ENCODE peak calls at places on chromosome 10, in five cellular contexts. S is K562, O is A549, E is neural progenitor cell, T is lung. Z is an unnamed sample.

GRCh38 chr10:132142396-132143161 is 44.2 kb upstream of the DPYSL4 start:
- DNase-seq in S (peak), O (peak), E (peak), T (no peak), Z (peak)

GRCh38 chr10:127309609-127310008 is 113.2 kb upstream of the INSYN2A start:
- DNase-seq in S (no peak), O (no peak), E (no peak), T (no peak), Z (peak)

GRCh38 chr10:119281581-119282071 is 74.3 kb downstream of the GRK5 start:
- DNase-seq in S (no peak), O (no peak), E (no peak), T (no peak), Z (peak)

GRCh38 chr10:131444862-131445461 is 133.4 kb upstream of the TCERG1L start:
- DNase-seq in S (no peak), O (no peak), E (no peak), T (no peak), Z (no peak)

GRCh38 chr10:35633006-35633980 is 8.8 kb downstream of the FZD8 start:
- DNase-seq in S (no peak), O (no peak), E (peak), T (no peak), Z (no peak)

GRCh38 chr10:31034041-31034918 is 2.6 kb upstream of the ZNF438 start:
- DNase-seq in S (no peak), O (no peak), E (no peak), T (no peak), Z (peak)

GRCh38 chr10:130341325-130341724 is 205.1 kb downstream of the GLRX3 start:
- DNase-seq in S (peak), O (no peak), E (peak), T (no peak), Z (no peak)

GRCh38 chr10:84198206-84198915 is 4.0 kb downstream of the CDHR1 start:
- DNase-seq in S (no peak), O (no peak), E (no peak), T (no peak), Z (no peak)

GRCh38 chr10:126500866-126501265 is 112.6 kb upstream of the ADAM12 start:
- DNase-seq in S (no peak), O (no peak), E (no peak), T (no peak), Z (peak)

GRCh38 chr10:61761825-61762217 is 99.1 kb downstream of the CABCOCO1 start:
- DNase-seq in S (no peak), O (no peak), E (no peak), T (no peak), Z (no peak)

GRCh38 chr10:74096777-74097176 is 53.9 kb downstream of the AP3M1 start:
- DNase-seq in S (no peak), O (no peak), E (no peak), T (no peak), Z (no peak)

GRCh38 chr10:72812798-72813430 is 80.6 kb upstream of the OIT3 start:
- DNase-seq in S (no peak), O (no peak), E (no peak), T (no peak), Z (peak)

GRCh38 chr10:60253490-60253889 is 136.2 kb downstream of the ANK3 start:
- DNase-seq in S (no peak), O (no peak), E (no peak), T (no peak), Z (no peak)

GRCh38 chr10:92690211-92691041 is 671 bp downstream of the HHEX start:
- DNase-seq in S (peak), O (peak), E (peak), T (peak), Z (peak)

GRCh38 chr10:24118246-24118645 is 90.7 kb upstream of the KIAA1217 start:
- DNase-seq in S (no peak), O (no peak), E (peak), T (no peak), Z (peak)

GRCh38 chr10:60479305-60480020 is 89.8 kb upstream of the ANK3 start:
- DNase-seq in S (no peak), O (no peak), E (no peak), T (no peak), Z (no peak)

GRCh38 chr10:6024334-6024682 is 37.9 kb downstream of the IL2RA start:
- DNase-seq in S (no peak), O (no peak), E (no peak), T (peak), Z (no peak)

GRCh38 chr10:63614371-63614891 is 93.2 kb downstream of the REEP3 start:
- DNase-seq in S (no peak), O (no peak), E (no peak), T (no peak), Z (peak)

GRCh38 chr10:13712799-13713581 is 126.2 kb downstream of the PRPF18 start:
- DNase-seq in S (peak), O (peak), E (no peak), T (peak), Z (peak)
- H3K4me3 ChIP-seq in S (no peak), O (no peak), E (no peak), T (no peak), Z (no peak)

DNA sequence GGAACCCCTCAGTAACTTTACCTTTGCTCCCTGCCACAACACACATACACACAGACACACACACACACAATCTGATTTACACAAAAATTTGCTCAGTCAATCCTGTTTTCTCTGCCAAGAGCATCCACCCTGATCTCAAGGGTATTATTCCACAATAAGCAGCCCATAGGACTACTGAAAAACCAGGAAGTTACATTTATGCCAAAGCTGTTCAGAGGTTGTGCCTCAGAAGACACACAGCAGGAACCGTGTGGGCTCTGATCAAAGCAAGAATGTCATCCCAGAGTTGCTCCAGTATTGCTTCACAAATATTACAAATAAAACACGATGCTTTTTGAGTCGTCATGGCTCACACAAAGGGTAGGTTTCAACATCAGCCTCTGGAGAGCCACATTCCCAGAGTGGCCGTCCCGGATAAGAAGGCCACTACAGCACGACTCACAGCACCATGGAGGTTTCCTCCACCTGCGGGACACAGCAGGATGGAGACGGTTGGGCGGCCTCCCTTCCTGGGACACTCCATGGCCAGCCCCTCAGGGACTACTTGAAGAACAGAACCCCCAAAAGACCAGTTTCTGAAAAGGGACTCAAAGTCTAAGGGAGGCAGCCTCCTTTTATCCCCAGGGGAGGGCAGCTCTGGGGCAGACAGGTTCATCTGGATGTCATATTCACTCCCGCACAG is 1.6 kb downstream of the AIFM2 start:
- DNase-seq in S (no peak), O (peak), E (no peak), T (no peak), Z (peak)
- H3K4me3 ChIP-seq in S (peak), O (peak), E (no peak), T (no peak), Z (peak)

DNA sequence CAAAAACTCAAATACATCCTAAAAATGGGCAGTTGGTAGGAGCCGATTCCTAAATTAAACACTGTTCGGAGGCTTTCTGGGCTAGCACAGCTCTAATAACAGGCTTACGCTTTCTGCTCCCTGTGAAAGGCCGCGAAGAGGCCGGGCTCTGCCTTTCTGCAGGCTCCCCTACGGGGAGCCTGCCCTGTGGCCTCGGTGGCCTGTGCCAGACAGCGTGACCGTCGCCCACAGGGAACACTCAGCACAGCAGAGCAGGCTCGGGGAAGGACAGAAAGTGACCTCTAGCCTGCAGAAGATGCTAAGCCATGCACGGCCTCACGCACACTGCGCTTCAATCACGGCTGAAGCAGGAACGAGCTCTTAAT is 64.2 kb downstream of the DIP2C start:
- DNase-seq in S (no peak), O (no peak), E (peak), T (no peak), Z (no peak)
- H3K4me3 ChIP-seq in S (no peak), O (no peak), E (no peak), T (no peak), Z (no peak)

GRCh38 chr10:114173680-114174461 is at the start of gene CCDC186:
- DNase-seq in S (peak), O (peak), E (peak), T (peak), Z (peak)

GRCh38 chr10:114175667-114176066 is 1.7 kb upstream of the CCDC186 start:
- DNase-seq in S (no peak), O (no peak), E (no peak), T (no peak), Z (no peak)

GRCh38 chr10:114174462-114175190 is 623 bp upstream of the CCDC186 start:
- DNase-seq in S (no peak), O (peak), E (peak), T (peak), Z (peak)

GRCh38 chr10:114172776-114173555 is 1.0 kb downstream of the CCDC186 start:
- DNase-seq in S (no peak), O (no peak), E (no peak), T (no peak), Z (no peak)

GRCh38 chr10:114172241-114172640 is 1.8 kb downstream of the CCDC186 start:
- DNase-seq in S (no peak), O (no peak), E (no peak), T (no peak), Z (peak)
- H3K4me3 ChIP-seq in S (peak), O (no peak), E (peak), T (no peak), Z (no peak)

DNA sequence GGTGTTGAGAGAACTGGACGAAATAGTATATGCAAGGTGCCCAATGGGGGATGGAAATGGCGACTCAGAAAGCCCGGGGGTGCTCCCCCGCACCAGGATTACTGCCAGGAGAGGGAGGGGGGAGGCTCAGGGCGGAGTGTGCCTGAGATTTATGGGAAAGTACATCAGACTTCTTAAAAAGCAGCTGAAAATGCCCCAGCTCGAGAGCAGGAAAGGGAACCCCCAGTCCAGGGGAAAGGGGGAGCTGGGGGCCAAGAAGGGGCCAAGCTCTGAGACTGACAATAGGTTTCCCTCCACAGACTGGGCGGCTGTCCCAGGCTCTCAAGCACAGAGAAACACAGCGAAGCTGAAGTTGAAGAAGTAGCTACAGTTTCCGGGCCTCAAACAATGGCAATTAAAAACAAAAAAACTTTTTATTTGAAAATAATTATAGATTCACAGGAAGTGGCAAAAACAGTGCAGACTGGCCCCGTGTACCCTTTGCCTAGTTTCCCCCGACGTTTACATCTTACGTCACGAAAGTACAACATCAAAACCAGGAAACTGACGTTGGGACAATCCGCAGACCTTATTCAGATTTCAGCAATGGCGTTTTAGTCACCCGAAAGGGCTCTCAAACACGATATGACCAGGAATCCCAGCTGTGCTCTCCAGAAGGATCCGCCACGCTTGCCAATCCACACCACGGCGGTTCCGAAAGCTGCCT is 83.9 kb upstream of the FGFR2 start:
- DNase-seq in S (no peak), O (no peak), E (no peak), T (no peak), Z (no peak)
- H3K4me3 ChIP-seq in S (no peak), O (no peak), E (no peak), T (no peak), Z (no peak)

GRCh38 chr10:34358729-34359128 is 456.4 kb downstream of the PARD3 start:
- DNase-seq in S (no peak), O (no peak), E (no peak), T (no peak), Z (no peak)
- H3K4me3 ChIP-seq in S (no peak), O (no peak), E (no peak), T (no peak), Z (no peak)

GRCh38 chr10:69568472-69569143 is 4.6 kb downstream of the NEUROG3 start:
- DNase-seq in S (no peak), O (no peak), E (peak), T (no peak), Z (no peak)
- H3K4me3 ChIP-seq in S (no peak), O (no peak), E (peak), T (no peak), Z (no peak)

GRCh38 chr10:124792998-124793352 is 1.3 kb upstream of the EEF1AKMT2 start:
- DNase-seq in S (no peak), O (no peak), E (no peak), T (no peak), Z (no peak)
- H3K4me3 ChIP-seq in S (peak), O (peak), E (no peak), T (no peak), Z (no peak)

GRCh38 chr10:123147635-123148413 is at the start of gene HMX2:
- DNase-seq in S (peak), O (no peak), E (peak), T (no peak), Z (no peak)
- H3K4me3 ChIP-seq in S (peak), O (peak), E (peak), T (no peak), Z (no peak)

Z was measured in fibroblast of mammary gland.